ENCODE peak calls at places on chromosomes 1 and 21, in four cellular contexts. Z is H9, O is neuronal stem cell, X is IMR-90. I is an unnamed sample. For H3K4me1 and H3K27me3, the result is how much of the 10 kb centered on the place peaks cover.

GRCh38 chr1:241660424-241660972 is 8.4 kb downstream of the WDR64 start:
- DNase-seq in Z (no peak), O (no peak), X (no peak), I (no peak)

GRCh38 chr1:219629481-219629880 is 16.6 kb upstream of the ZC3H11B start:
- DNase-seq in Z (no peak), O (no peak), X (no peak), I (no peak)

GRCh38 chr1:81550753-81551152 is 250.0 kb upstream of the ADGRL2 start:
- DNase-seq in Z (no peak), O (no peak), X (no peak), I (no peak)

GRCh38 chr1:211420845-211421454 is 71.0 kb downstream of the RD3 start:
- DNase-seq in Z (no peak), O (no peak), X (peak), I (peak)

GRCh38 chr1:26225033-26225831 is 8.8 kb upstream of the CEP85 start:
- DNase-seq in Z (peak), O (peak), X (no peak), I (peak)

GRCh38 chr21:26925122-26925521 is 41.8 kb downstream of the ADAMTS5 start:
- DNase-seq in Z (no peak), O (no peak), X (no peak), I (no peak)

GRCh38 chr1:208107817-208108608 is 136.2 kb downstream of the PLXNA2 start:
- DNase-seq in Z (no peak), O (no peak), X (peak), I (peak)

GRCh38 chr1:99370476-99370875 is 106.2 kb downstream of the PLPPR4 start:
- DNase-seq in Z (no peak), O (no peak), X (no peak), I (no peak)

GRCh38 chr1:7422966-7423365 is 348.1 kb upstream of the VAMP3 start:
- DNase-seq in Z (no peak), O (no peak), X (no peak), I (no peak)

GRCh38 chr1:148435406-148435805 is 47.7 kb downstream of the PPIAL4G start:
- DNase-seq in Z (no peak), O (no peak), X (no peak), I (no peak)

GRCh38 chr21:37208056-37208705 is 59.0 kb downstream of the VPS26C start:
- DNase-seq in Z (no peak), O (no peak), X (no peak), I (no peak)

GRCh38 chr1:231611851-231612250 is 14.7 kb upstream of the DISC1 start:
- DNase-seq in Z (no peak), O (no peak), X (no peak), I (no peak)

GRCh38 chr1:14851775-14852174 is 253.3 kb downstream of the KAZN start:
- DNase-seq in Z (no peak), O (no peak), X (no peak), I (no peak)

GRCh38 chr1:60935599-60935990 is 146.8 kb upstream of the NFIA start:
- DNase-seq in Z (no peak), O (no peak), X (no peak), I (no peak)

GRCh38 chr21:34846601-34847112 is 177.9 kb downstream of the CLIC6 start:
- DNase-seq in Z (no peak), O (peak), X (peak), I (peak)

GRCh38 chr1:221793439-221794078 is 51.7 kb upstream of the DUSP10 start:
- DNase-seq in Z (no peak), O (no peak), X (no peak), I (no peak)

GRCh38 chr1:93770640-93771039 is 89.0 kb upstream of the BCAR3 start:
- DNase-seq in Z (no peak), O (peak), X (peak), I (no peak)

GRCh38 chr1:115112496-115113375 is 23.4 kb upstream of the TSPAN2 start:
- DNase-seq in Z (peak), O (peak), X (no peak), I (peak)

GRCh38 chr1:2504224-2504948 is 22.0 kb downstream of the PANK4 start:
- DNase-seq in Z (no peak), O (no peak), X (no peak), I (no peak)

GRCh38 chr1:220123889-220124288 is 30.0 kb downstream of the IARS2 start:
- DNase-seq in Z (no peak), O (no peak), X (no peak), I (peak)

GRCh38 chr1:201557572-201557958 is 18.6 kb downstream of the NAV1 start:
- DNase-seq in Z (no peak), O (no peak), X (no peak), I (peak)

GRCh38 chr1:247295274-247295684 is 36.4 kb downstream of the ZNF496 start:
- DNase-seq in Z (peak), O (no peak), X (peak), I (no peak)

GRCh38 chr21:45460611-45461368 is 55.8 kb downstream of the COL18A1 start:
- DNase-seq in Z (no peak), O (no peak), X (peak), I (peak)

GRCh38 chr1:56589369-56589768 is 10.0 kb upstream of the PLPP3 start:
- DNase-seq in Z (no peak), O (no peak), X (no peak), I (no peak)

GRCh38 chr1:48940946-48941732 is 164.4 kb upstream of the BEND5 start:
- DNase-seq in Z (no peak), O (no peak), X (no peak), I (no peak)

GRCh38 chr1:227788279-227789041 is 27.0 kb upstream of the PRSS38 start:
- DNase-seq in Z (peak), O (peak), X (no peak), I (peak)

DNA sequence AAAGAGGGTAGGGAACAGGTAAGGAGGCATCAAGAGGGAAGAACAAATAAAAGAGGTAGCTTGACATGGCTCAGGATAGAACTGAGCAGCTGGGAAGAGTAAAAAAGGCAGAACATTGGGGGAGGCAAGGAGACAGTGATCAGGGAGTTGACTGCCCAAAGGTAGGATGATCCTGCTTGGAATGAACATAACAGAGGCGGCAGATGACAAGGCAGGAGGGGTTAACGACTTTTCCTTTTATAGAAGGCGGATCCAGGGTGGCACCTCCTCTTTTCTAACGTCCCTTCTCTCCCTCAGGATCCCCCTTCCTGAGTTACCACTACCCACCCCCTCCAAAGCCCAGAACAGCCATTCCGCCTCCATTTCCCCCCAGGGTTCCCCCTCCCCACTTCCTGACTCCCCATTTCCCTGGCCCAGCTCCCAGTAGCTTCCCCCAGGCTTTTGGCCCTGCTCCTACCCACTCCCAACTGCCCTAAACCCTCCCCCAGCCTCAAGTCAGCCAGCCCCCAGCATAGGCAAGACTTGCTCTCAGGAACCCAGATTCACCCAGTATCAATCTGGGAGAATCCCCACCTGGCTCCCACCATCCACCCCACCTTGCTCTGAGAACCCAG is 759 bp upstream of the ADAMTS4 start:
- DNase-seq in Z (no peak), O (no peak), X (no peak), I (no peak)
- H3K4me1 ChIP-seq in Z (under half), O (half or more), X (under half), I (under half)

DNA sequence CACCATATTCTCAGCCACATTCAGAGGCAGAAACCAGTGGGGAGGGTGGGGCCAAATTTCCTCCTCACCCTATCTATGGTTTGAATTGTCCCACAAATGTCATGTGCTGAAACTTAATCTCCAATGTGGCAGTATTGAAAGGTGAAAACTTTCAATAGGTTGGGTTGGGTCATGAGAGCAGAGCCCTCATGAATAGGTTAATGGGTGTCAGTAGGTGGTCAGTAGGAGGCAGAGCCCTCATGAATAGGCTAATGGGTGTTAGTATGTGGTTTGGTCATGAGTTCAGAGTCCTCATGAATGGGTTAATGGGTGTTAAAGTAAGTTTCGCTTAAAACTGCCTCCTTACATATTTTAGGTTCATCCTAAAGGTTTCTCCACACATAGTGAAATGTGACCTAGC is 170.0 kb downstream of the FCRL5 start:
- DNase-seq in Z (no peak), O (no peak), X (no peak), I (no peak)
- H3K27me3 ChIP-seq in Z (under half), O (under half), X (under half), I (under half)

GRCh38 chr1:116346943-116347673 is 25.9 kb upstream of the ATP1A1 start:
- DNase-seq in Z (no peak), O (no peak), X (no peak), I (no peak)

GRCh38 chr1:116340506-116341240 is 32.4 kb upstream of the ATP1A1 start:
- DNase-seq in Z (no peak), O (no peak), X (no peak), I (no peak)

GRCh38 chr1:116345011-116345410 is 28.0 kb upstream of the ATP1A1 start:
- DNase-seq in Z (no peak), O (no peak), X (no peak), I (no peak)

GRCh38 chr1:116345830-116346229 is 27.2 kb upstream of the ATP1A1 start:
- DNase-seq in Z (peak), O (peak), X (no peak), I (no peak)

GRCh38 chr1:116343019-116343418 is 30.0 kb upstream of the ATP1A1 start:
- DNase-seq in Z (no peak), O (no peak), X (no peak), I (no peak)
- H4K8ac ChIP-seq in Z (no peak), O (no peak), X (no peak), I (no peak)

GRCh38 chr1:203660069-203660468 is 33.4 kb downstream of the ATP2B4 start:
- DNase-seq in Z (no peak), O (no peak), X (no peak), I (no peak)

GRCh38 chr1:203662821-203663220 is 36.2 kb downstream of the ATP2B4 start:
- DNase-seq in Z (no peak), O (no peak), X (no peak), I (no peak)

GRCh38 chr1:203660931-203661484 is 34.4 kb downstream of the ATP2B4 start:
- DNase-seq in Z (no peak), O (no peak), X (no peak), I (no peak)

GRCh38 chr1:203663294-203663693 is 36.7 kb downstream of the ATP2B4 start:
- DNase-seq in Z (no peak), O (no peak), X (peak), I (peak)

GRCh38 chr1:203661572-203661971 is 34.9 kb downstream of the ATP2B4 start:
- DNase-seq in Z (no peak), O (no peak), X (no peak), I (no peak)
- H3K4me1 ChIP-seq in Z (under half), O (under half), X (under half), I (under half)

GRCh38 chr1:228963795-228964177 is 228.5 kb downstream of the RHOU start:
- DNase-seq in Z (no peak), O (no peak), X (no peak), I (no peak)
- H3K27me3 ChIP-seq in Z (under half), O (under half), X (under half), I (under half)

GRCh38 chr1:107965112-107965991 is at the start of gene VAV3:
- DNase-seq in Z (peak), O (peak), X (peak), I (peak)
- H4K8ac ChIP-seq in Z (no peak), O (no peak), X (no peak), I (no peak)

DNA sequence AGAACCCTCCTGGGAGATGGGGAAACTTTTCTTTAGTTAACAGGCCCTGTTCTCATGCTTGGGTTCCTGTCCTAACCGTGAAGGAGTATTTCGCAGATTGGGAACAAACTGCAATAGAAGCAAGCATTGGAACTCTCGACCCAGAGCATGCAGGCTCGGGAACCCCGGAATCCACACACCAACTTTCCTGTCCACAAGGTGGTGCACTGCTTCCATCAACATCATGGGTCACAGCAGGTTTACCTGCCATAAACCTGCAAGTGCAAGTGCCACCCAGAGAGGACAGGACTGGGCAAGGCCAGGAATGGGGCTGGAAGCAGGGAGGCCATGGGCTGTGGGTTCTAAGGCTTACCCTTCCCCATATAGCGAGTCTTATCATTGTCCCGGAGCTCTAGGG is 6.9 kb downstream of the ENO1 start:
- DNase-seq in Z (no peak), O (no peak), X (no peak), I (no peak)
- H3K4me1 ChIP-seq in Z (under half), O (under half), X (under half), I (under half)